ENCODE peak calls at places on chromosomes 6 and 20, in ten cellular contexts. One of them, this sample, is unnamed.

GRCh38 chr6:110930795-110931194 is 27.7 kb upstream of the GTF3C6 start:
- DNase-seq in K562: no peak
- DNase-seq in amniotic epithelial cell: no peak
- DNase-seq in Daoy: no peak
- DNase-seq in substantia nigra: no peak
- DNase-seq in lower lobe of right lung: no peak
- DNase-seq in NCI-H1092 treated with DMSO at 0.1 percent for 48 hours: no peak
- DNase-seq in GM13976: no peak
- DNase-seq in activated naive CD8-positive, alpha-beta T cell treated with anti-CD3 and anti-CD28 coated beads, Interleukin-2, amount 50 U/mL, for 24 hours: no peak
- DNase-seq in NCI-H2081: no peak
- DNase-seq in this sample: no peak

GRCh38 chr6:63351995-63352586 is 32.3 kb upstream of the LGSN start:
- DNase-seq in NCI-H1092 treated with DMSO at 0.1 percent for 48 hours: no peak
- DNase-seq in K562: no peak
- DNase-seq in substantia nigra: no peak
- DNase-seq in amniotic epithelial cell: peak; percentile 73
- DNase-seq in NCI-H2081: no peak
- DNase-seq in activated naive CD8-positive, alpha-beta T cell treated with anti-CD3 and anti-CD28 coated beads, Interleukin-2, amount 50 U/mL, for 24 hours: no peak
- DNase-seq in lower lobe of right lung: no peak
- DNase-seq in GM13976: peak; percentile 21
- DNase-seq in Daoy: no peak
- DNase-seq in this sample: no peak

GRCh38 chr20:15582146-15582776 is 991.0 kb downstream of the KIF16B start:
- DNase-seq in NCI-H2081: no peak
- DNase-seq in lower lobe of right lung: no peak
- DNase-seq in NCI-H1092 treated with DMSO at 0.1 percent for 48 hours: no peak
- DNase-seq in GM13976: no peak
- DNase-seq in Daoy: no peak
- DNase-seq in K562: no peak
- DNase-seq in activated naive CD8-positive, alpha-beta T cell treated with anti-CD3 and anti-CD28 coated beads, Interleukin-2, amount 50 U/mL, for 24 hours: no peak
- DNase-seq in amniotic epithelial cell: no peak
- DNase-seq in substantia nigra: no peak
- DNase-seq in this sample: no peak

GRCh38 chr6:52389626-52390360 is 27.8 kb downstream of the PAQR8 start:
- DNase-seq in Daoy: peak; percentile 79
- DNase-seq in GM13976: peak; percentile 58
- DNase-seq in lower lobe of right lung: peak; percentile 59
- DNase-seq in substantia nigra: no peak
- DNase-seq in activated naive CD8-positive, alpha-beta T cell treated with anti-CD3 and anti-CD28 coated beads, Interleukin-2, amount 50 U/mL, for 24 hours: peak; percentile 51
- DNase-seq in NCI-H1092 treated with DMSO at 0.1 percent for 48 hours: peak; percentile 66
- DNase-seq in NCI-H2081: peak; percentile 86
- DNase-seq in amniotic epithelial cell: peak; percentile 63
- DNase-seq in K562: peak; percentile 51
- DNase-seq in this sample: peak; percentile 70

GRCh38 chr20:37381621-37382538 is 35.9 kb downstream of the SRC start:
- DNase-seq in NCI-H2081: no peak
- DNase-seq in K562: no peak
- DNase-seq in Daoy: no peak
- DNase-seq in lower lobe of right lung: peak; percentile 42
- DNase-seq in GM13976: no peak
- DNase-seq in activated naive CD8-positive, alpha-beta T cell treated with anti-CD3 and anti-CD28 coated beads, Interleukin-2, amount 50 U/mL, for 24 hours: no peak
- DNase-seq in NCI-H1092 treated with DMSO at 0.1 percent for 48 hours: no peak
- DNase-seq in amniotic epithelial cell: no peak
- DNase-seq in substantia nigra: no peak
- DNase-seq in this sample: peak; percentile 57

GRCh38 chr20:44811150-44811685 is 872 bp upstream of the RIMS4 start:
- DNase-seq in amniotic epithelial cell: no peak
- DNase-seq in lower lobe of right lung: no peak
- DNase-seq in Daoy: no peak
- DNase-seq in substantia nigra: no peak
- DNase-seq in NCI-H2081: no peak
- DNase-seq in activated naive CD8-positive, alpha-beta T cell treated with anti-CD3 and anti-CD28 coated beads, Interleukin-2, amount 50 U/mL, for 24 hours: no peak
- DNase-seq in NCI-H1092 treated with DMSO at 0.1 percent for 48 hours: no peak
- DNase-seq in GM13976: peak; percentile 17
- DNase-seq in K562: no peak
- DNase-seq in this sample: no peak

GRCh38 chr6:5731435-5731834 is 275.3 kb downstream of the NRN1 start:
- DNase-seq in K562: no peak
- DNase-seq in lower lobe of right lung: no peak
- DNase-seq in substantia nigra: no peak
- DNase-seq in amniotic epithelial cell: no peak
- DNase-seq in NCI-H2081: no peak
- DNase-seq in activated naive CD8-positive, alpha-beta T cell treated with anti-CD3 and anti-CD28 coated beads, Interleukin-2, amount 50 U/mL, for 24 hours: no peak
- DNase-seq in Daoy: no peak
- DNase-seq in NCI-H1092 treated with DMSO at 0.1 percent for 48 hours: no peak
- DNase-seq in GM13976: no peak
- DNase-seq in this sample: no peak

GRCh38 chr6:72642435-72642834 is 20.6 kb downstream of the KCNQ5 start:
- DNase-seq in Daoy: no peak
- DNase-seq in activated naive CD8-positive, alpha-beta T cell treated with anti-CD3 and anti-CD28 coated beads, Interleukin-2, amount 50 U/mL, for 24 hours: no peak
- DNase-seq in K562: no peak
- DNase-seq in NCI-H1092 treated with DMSO at 0.1 percent for 48 hours: no peak
- DNase-seq in lower lobe of right lung: no peak
- DNase-seq in GM13976: no peak
- DNase-seq in NCI-H2081: no peak
- DNase-seq in amniotic epithelial cell: no peak
- DNase-seq in substantia nigra: no peak
- DNase-seq in this sample: no peak

GRCh38 chr6:38801305-38801704 is 86.2 kb downstream of the DNAH8 start:
- DNase-seq in GM13976: no peak
- DNase-seq in activated naive CD8-positive, alpha-beta T cell treated with anti-CD3 and anti-CD28 coated beads, Interleukin-2, amount 50 U/mL, for 24 hours: no peak
- DNase-seq in Daoy: no peak
- DNase-seq in K562: no peak
- DNase-seq in substantia nigra: no peak
- DNase-seq in amniotic epithelial cell: no peak
- DNase-seq in lower lobe of right lung: no peak
- DNase-seq in NCI-H2081: no peak
- DNase-seq in NCI-H1092 treated with DMSO at 0.1 percent for 48 hours: no peak
- DNase-seq in this sample: no peak

GRCh38 chr6:81476881-81477280 is 275.6 kb downstream of the TENT5A start:
- DNase-seq in NCI-H2081: no peak
- DNase-seq in activated naive CD8-positive, alpha-beta T cell treated with anti-CD3 and anti-CD28 coated beads, Interleukin-2, amount 50 U/mL, for 24 hours: no peak
- DNase-seq in lower lobe of right lung: no peak
- DNase-seq in amniotic epithelial cell: peak; percentile 65
- DNase-seq in substantia nigra: no peak
- DNase-seq in Daoy: peak; percentile 12
- DNase-seq in NCI-H1092 treated with DMSO at 0.1 percent for 48 hours: no peak
- DNase-seq in K562: no peak
- DNase-seq in GM13976: no peak
- DNase-seq in this sample: no peak

GRCh38 chr6:98871821-98872220 is 37.4 kb downstream of the POU3F2 start:
- DNase-seq in substantia nigra: no peak
- DNase-seq in lower lobe of right lung: no peak
- DNase-seq in GM13976: no peak
- DNase-seq in amniotic epithelial cell: no peak
- DNase-seq in K562: no peak
- DNase-seq in NCI-H1092 treated with DMSO at 0.1 percent for 48 hours: no peak
- DNase-seq in Daoy: no peak
- DNase-seq in NCI-H2081: no peak
- DNase-seq in activated naive CD8-positive, alpha-beta T cell treated with anti-CD3 and anti-CD28 coated beads, Interleukin-2, amount 50 U/mL, for 24 hours: no peak
- DNase-seq in this sample: no peak

GRCh38 chr6:14732845-14733757 is 512.8 kb upstream of the JARID2 start:
- DNase-seq in NCI-H1092 treated with DMSO at 0.1 percent for 48 hours: no peak
- DNase-seq in NCI-H2081: no peak
- DNase-seq in Daoy: peak; percentile 81
- DNase-seq in GM13976: no peak
- DNase-seq in lower lobe of right lung: no peak
- DNase-seq in activated naive CD8-positive, alpha-beta T cell treated with anti-CD3 and anti-CD28 coated beads, Interleukin-2, amount 50 U/mL, for 24 hours: peak; percentile 61
- DNase-seq in substantia nigra: no peak
- DNase-seq in amniotic epithelial cell: peak; percentile 42
- DNase-seq in K562: no peak
- DNase-seq in this sample: no peak

GRCh38 chr6:169861431-169862045 is 110.1 kb downstream of the ERMARD start:
- DNase-seq in substantia nigra: no peak
- DNase-seq in Daoy: no peak
- DNase-seq in K562: no peak
- DNase-seq in amniotic epithelial cell: no peak
- DNase-seq in activated naive CD8-positive, alpha-beta T cell treated with anti-CD3 and anti-CD28 coated beads, Interleukin-2, amount 50 U/mL, for 24 hours: no peak
- DNase-seq in lower lobe of right lung: no peak
- DNase-seq in NCI-H1092 treated with DMSO at 0.1 percent for 48 hours: no peak
- DNase-seq in GM13976: no peak
- DNase-seq in NCI-H2081: no peak
- DNase-seq in this sample: no peak

GRCh38 chr20:63090682-63091571 is 84.2 kb upstream of the BHLHE23 start:
- DNase-seq in K562: no peak
- DNase-seq in GM13976: no peak
- DNase-seq in amniotic epithelial cell: no peak
- DNase-seq in lower lobe of right lung: peak; percentile 38
- DNase-seq in substantia nigra: no peak
- DNase-seq in Daoy: no peak
- DNase-seq in NCI-H1092 treated with DMSO at 0.1 percent for 48 hours: no peak
- DNase-seq in activated naive CD8-positive, alpha-beta T cell treated with anti-CD3 and anti-CD28 coated beads, Interleukin-2, amount 50 U/mL, for 24 hours: no peak
- DNase-seq in NCI-H2081: peak; percentile 4
- DNase-seq in this sample: peak; percentile 58

GRCh38 chr6:110856296-110856695 is 18.3 kb upstream of the AMD1 start:
- DNase-seq in Daoy: no peak
- DNase-seq in K562: no peak
- DNase-seq in lower lobe of right lung: no peak
- DNase-seq in NCI-H2081: no peak
- DNase-seq in amniotic epithelial cell: peak; percentile 57
- DNase-seq in substantia nigra: no peak
- DNase-seq in GM13976: no peak
- DNase-seq in NCI-H1092 treated with DMSO at 0.1 percent for 48 hours: no peak
- DNase-seq in activated naive CD8-positive, alpha-beta T cell treated with anti-CD3 and anti-CD28 coated beads, Interleukin-2, amount 50 U/mL, for 24 hours: no peak
- DNase-seq in this sample: no peak

GRCh38 chr20:22679197-22679596 is 94.8 kb upstream of the FOXA2 start:
- DNase-seq in activated naive CD8-positive, alpha-beta T cell treated with anti-CD3 and anti-CD28 coated beads, Interleukin-2, amount 50 U/mL, for 24 hours: no peak
- DNase-seq in lower lobe of right lung: no peak
- DNase-seq in NCI-H1092 treated with DMSO at 0.1 percent for 48 hours: no peak
- DNase-seq in NCI-H2081: no peak
- DNase-seq in amniotic epithelial cell: no peak
- DNase-seq in substantia nigra: no peak
- DNase-seq in Daoy: no peak
- DNase-seq in GM13976: no peak
- DNase-seq in K562: no peak
- DNase-seq in this sample: no peak

GRCh38 chr6:41570270-41570615 is 24.1 kb downstream of the FOXP4 start:
- DNase-seq in K562: no peak
- DNase-seq in activated naive CD8-positive, alpha-beta T cell treated with anti-CD3 and anti-CD28 coated beads, Interleukin-2, amount 50 U/mL, for 24 hours: no peak
- DNase-seq in amniotic epithelial cell: no peak
- DNase-seq in substantia nigra: no peak
- DNase-seq in Daoy: no peak
- DNase-seq in lower lobe of right lung: no peak
- DNase-seq in GM13976: no peak
- DNase-seq in NCI-H2081: no peak
- DNase-seq in NCI-H1092 treated with DMSO at 0.1 percent for 48 hours: no peak
- DNase-seq in this sample: no peak

GRCh38 chr6:33962186-33962585 is 158.4 kb upstream of the MLN start:
- DNase-seq in activated naive CD8-positive, alpha-beta T cell treated with anti-CD3 and anti-CD28 coated beads, Interleukin-2, amount 50 U/mL, for 24 hours: no peak
- DNase-seq in amniotic epithelial cell: no peak
- DNase-seq in NCI-H1092 treated with DMSO at 0.1 percent for 48 hours: no peak
- DNase-seq in GM13976: no peak
- DNase-seq in Daoy: peak; percentile 70
- DNase-seq in substantia nigra: no peak
- DNase-seq in K562: no peak
- DNase-seq in lower lobe of right lung: no peak
- DNase-seq in NCI-H2081: no peak
- DNase-seq in this sample: peak; percentile 28